ENCODE peak calls at places on chromosome 12, in eight cellular contexts. K is Peyer's patch; N is GM23338; W is CD8-positive, alpha-beta T cell; Y is psoas muscle; P is ovary; Z is left ventricle myocardium inferior; F is CD4-positive, alpha-beta T cell. X is an unnamed sample.

GRCh38 chr12:67539329-67539728 is 109.2 kb upstream of the DYRK2 start:
- DNase-seq in K (no peak), N (no peak), W (no peak), Y (no peak), P (no peak), Z (no peak), F (no peak), X (no peak)

GRCh38 chr12:50024804-50025186 is 499 bp downstream of the RACGAP1 start:
- DNase-seq in K (no peak), N (peak), W (no peak), Y (no peak), P (no peak), Z (no peak), F (no peak), X (no peak)

GRCh38 chr12:23083267-23083666 is 458.3 kb downstream of the ETNK1 start:
- DNase-seq in K (no peak), N (no peak), W (no peak), Y (no peak), P (no peak), Z (no peak), F (no peak), X (no peak)

GRCh38 chr12:76277480-76277879 is 70.7 kb downstream of the BBS10 start:
- DNase-seq in K (no peak), N (no peak), W (no peak), Y (no peak), P (no peak), Z (no peak), F (no peak), X (no peak)

GRCh38 chr12:55072093-55072492 is 52.3 kb downstream of the NEUROD4 start:
- DNase-seq in K (peak), N (peak), W (peak), Y (peak), P (no peak), Z (peak), F (peak), X (peak)

GRCh38 chr12:121159467-121160307 is 27.0 kb downstream of the P2RX7 start:
- DNase-seq in K (no peak), N (no peak), W (no peak), Y (no peak), P (no peak), Z (no peak), F (no peak), X (no peak)

GRCh38 chr12:13941258-13942249 is 39.8 kb downstream of the GRIN2B start:
- DNase-seq in K (peak), N (peak), W (no peak), Y (no peak), P (no peak), Z (no peak), F (no peak), X (peak)

GRCh38 chr12:52139579-52140062 is 52.2 kb downstream of the KRT80 start:
- DNase-seq in K (peak), N (peak), W (no peak), Y (no peak), P (no peak), Z (no peak), F (peak), X (peak)

GRCh38 chr12:28424965-28425364 is 234.7 kb downstream of the CCDC91 start:
- DNase-seq in K (no peak), N (no peak), W (no peak), Y (no peak), P (peak), Z (peak), F (no peak), X (no peak)

GRCh38 chr12:1054103-1054838 is 63.2 kb downstream of the ERC1 start:
- DNase-seq in K (no peak), N (peak), W (no peak), Y (no peak), P (no peak), Z (no peak), F (no peak), X (no peak)

GRCh38 chr12:106790020-106790419 is 15.5 kb downstream of the RIC8B start:
- DNase-seq in K (no peak), N (no peak), W (no peak), Y (no peak), P (no peak), Z (no peak), F (no peak), X (no peak)

GRCh38 chr12:93325855-93326254 is 51.9 kb upstream of the NUDT4 start:
- DNase-seq in K (no peak), N (no peak), W (no peak), Y (no peak), P (no peak), Z (no peak), F (no peak), X (no peak)

GRCh38 chr12:51932218-51933076 is 19.1 kb upstream of the ACVR1B start:
- DNase-seq in K (peak), N (no peak), W (no peak), Y (no peak), P (no peak), Z (no peak), F (no peak), X (no peak)

GRCh38 chr12:22458301-22458917 is 85.9 kb downstream of the C2CD5 start:
- DNase-seq in K (no peak), N (no peak), W (no peak), Y (no peak), P (no peak), Z (no peak), F (no peak), X (no peak)

GRCh38 chr12:111685322-111685810 is 390 bp downstream of the BRAP start:
- DNase-seq in K (peak), N (no peak), W (peak), Y (no peak), P (no peak), Z (no peak), F (no peak), X (peak)

GRCh38 chr12:34625116-34625515 is 602.8 kb downstream of the ALG10 start:
- DNase-seq in K (no peak), N (peak), W (no peak), Y (no peak), P (no peak), Z (no peak), F (no peak), X (no peak)

GRCh38 chr12:70831538-70831937 is 89.0 kb downstream of the PTPRR start:
- DNase-seq in K (peak), N (no peak), W (no peak), Y (no peak), P (no peak), Z (no peak), F (no peak), X (no peak)

GRCh38 chr12:44774815-44775411 is 101.2 kb downstream of the NELL2 start:
- DNase-seq in K (peak), N (peak), W (peak), Y (no peak), P (no peak), Z (no peak), F (peak), X (peak)

GRCh38 chr12:49200882-49201594 is 12.2 kb upstream of the TUBA1A start:
- DNase-seq in K (no peak), N (peak), W (no peak), Y (no peak), P (no peak), Z (no peak), F (no peak), X (no peak)

GRCh38 chr12:56229819-56230448 is at the start of gene SLC39A5:
- DNase-seq in K (no peak), N (no peak), W (no peak), Y (no peak), P (no peak), Z (no peak), F (no peak), X (peak)

GRCh38 chr12:56230449-56231183 is 765 bp downstream of the SLC39A5 start:
- DNase-seq in K (peak), N (peak), W (no peak), Y (no peak), P (no peak), Z (no peak), F (no peak), X (peak)

GRCh38 chr12:56229082-56229481 is 769 bp upstream of the SLC39A5 start:
- DNase-seq in K (no peak), N (no peak), W (no peak), Y (no peak), P (no peak), Z (no peak), F (no peak), X (no peak)

GRCh38 chr12:56234746-56235436 is 5.0 kb downstream of the SLC39A5 start:
- DNase-seq in K (no peak), N (no peak), W (no peak), Y (no peak), P (no peak), Z (no peak), F (no peak), X (no peak)

GRCh38 chr12:56231184-56231582 is 1.3 kb downstream of the SLC39A5 start:
- DNase-seq in K (no peak), N (no peak), W (no peak), Y (no peak), P (no peak), Z (no peak), F (no peak), X (no peak)
- H3K27ac ChIP-seq in K (peak), N (no peak), W (no peak), Y (no peak), P (no peak), Z (no peak), F (no peak), X (peak)

DNA sequence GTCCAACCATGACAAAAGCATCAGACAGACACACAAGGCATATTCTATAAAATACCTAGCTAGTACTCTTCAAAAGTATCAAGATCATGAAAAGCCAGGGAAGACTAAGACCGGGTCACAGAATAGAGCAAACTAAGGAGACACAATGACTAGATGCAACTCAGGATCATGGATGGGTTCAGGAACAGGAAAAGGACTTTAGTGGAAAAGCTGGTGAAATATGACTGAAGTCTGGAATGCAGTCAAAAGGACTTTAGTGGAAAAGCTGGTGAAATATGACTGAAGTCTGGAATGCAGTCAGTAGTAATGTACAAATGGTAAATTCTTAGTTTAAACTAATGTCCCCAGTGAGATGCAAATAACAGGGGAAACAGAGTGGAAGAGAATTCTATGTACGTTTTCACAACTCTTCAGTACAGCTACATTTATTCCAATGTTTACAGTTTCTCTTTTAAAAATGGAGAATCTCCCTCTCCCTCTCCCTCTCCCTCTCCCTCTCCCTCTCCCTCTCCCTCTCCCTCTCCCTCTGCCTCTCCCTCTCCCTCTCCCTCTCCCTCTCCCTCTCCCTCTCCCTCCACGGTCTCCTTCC is 49.1 kb downstream of the ITPR2 start:
- DNase-seq in K (no peak), N (no peak), W (no peak), Y (no peak), P (no peak), Z (no peak), F (no peak), X (no peak)
- H3K27ac ChIP-seq in K (peak), N (no peak), W (no peak), Y (no peak), P (no peak), Z (no peak), F (no peak), X (no peak)

GRCh38 chr12:25404955-25405354 is 148.1 kb downstream of the LMNTD1 start:
- DNase-seq in K (no peak), N (peak), W (no peak), Y (no peak), P (no peak), Z (no peak), F (no peak), X (no peak)
- H3K27ac ChIP-seq in K (no peak), N (no peak), W (no peak), Y (no peak), P (no peak), Z (no peak), F (no peak), X (no peak)

DNA sequence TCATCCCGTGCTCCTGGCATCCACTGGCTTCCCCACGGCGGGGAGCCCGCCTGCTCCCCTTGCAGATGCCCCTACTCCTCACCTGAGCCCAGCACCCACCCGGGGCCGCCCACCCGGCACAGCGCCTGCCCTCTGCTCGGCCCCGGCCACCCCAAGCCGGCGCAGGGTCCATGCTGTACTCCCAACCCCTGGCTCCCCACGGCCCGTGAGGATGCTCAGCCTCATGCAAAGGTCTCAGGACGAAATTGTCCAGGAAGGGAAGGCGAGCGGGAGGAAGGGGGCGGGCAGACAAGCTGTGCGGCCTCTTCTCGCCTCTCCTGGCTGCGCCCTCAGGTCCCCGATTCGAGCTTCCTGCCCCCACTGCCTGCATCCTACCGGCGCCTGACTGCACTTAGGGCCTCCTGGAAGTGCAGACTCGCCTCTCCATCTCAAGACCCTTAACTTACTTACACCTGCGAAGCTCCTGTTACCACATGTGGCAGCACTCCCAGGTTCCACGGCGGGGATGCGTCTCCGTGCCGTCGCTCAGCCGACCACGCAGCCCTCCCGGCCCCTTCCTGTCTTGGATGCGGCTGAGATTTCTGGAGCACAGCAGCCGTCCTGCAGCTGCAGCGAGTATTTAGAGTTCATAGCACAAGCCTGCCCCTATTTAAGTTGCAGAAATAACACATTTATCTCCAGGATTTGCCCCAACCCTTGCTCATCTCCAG is 18.0 kb downstream of the LRCOL1 start:
- DNase-seq in K (no peak), N (no peak), W (no peak), Y (peak), P (no peak), Z (no peak), F (no peak), X (no peak)
- H3K27ac ChIP-seq in K (no peak), N (no peak), W (no peak), Y (no peak), P (no peak), Z (no peak), F (no peak), X (no peak)

GRCh38 chr12:91777268-91777997 is 368.2 kb downstream of the BTG1 start:
- DNase-seq in K (peak), N (no peak), W (no peak), Y (no peak), P (no peak), Z (no peak), F (no peak), X (no peak)

GRCh38 chr12:91778091-91778819 is 367.4 kb downstream of the BTG1 start:
- DNase-seq in K (no peak), N (no peak), W (no peak), Y (no peak), P (no peak), Z (no peak), F (no peak), X (no peak)

GRCh38 chr12:91781114-91781513 is 364.5 kb downstream of the BTG1 start:
- DNase-seq in K (no peak), N (no peak), W (no peak), Y (no peak), P (no peak), Z (no peak), F (no peak), X (no peak)

GRCh38 chr12:91774471-91774921 is 371.1 kb downstream of the BTG1 start:
- DNase-seq in K (no peak), N (no peak), W (no peak), Y (no peak), P (no peak), Z (no peak), F (no peak), X (no peak)

GRCh38 chr12:91778938-91779400 is 366.7 kb downstream of the BTG1 start:
- DNase-seq in K (peak), N (no peak), W (no peak), Y (no peak), P (no peak), Z (no peak), F (peak), X (peak)
- H3K27ac ChIP-seq in K (peak), N (no peak), W (peak), Y (no peak), P (peak), Z (no peak), F (peak), X (peak)

GRCh38 chr12:116459011-116459410 is 100.2 kb upstream of the MAP1LC3B2 start:
- DNase-seq in K (no peak), N (no peak), W (no peak), Y (no peak), P (no peak), Z (no peak), F (no peak), X (no peak)
- H3K27ac ChIP-seq in K (no peak), N (no peak), W (no peak), Y (no peak), P (no peak), Z (no peak), F (no peak), X (no peak)

GRCh38 chr12:123064885-123065619 is 84.6 kb downstream of the ARL6IP4 start:
- DNase-seq in K (no peak), N (no peak), W (no peak), Y (peak), P (peak), Z (no peak), F (no peak), X (no peak)
- H3K27ac ChIP-seq in K (peak), N (no peak), W (no peak), Y (peak), P (peak), Z (peak), F (no peak), X (peak)

DNA sequence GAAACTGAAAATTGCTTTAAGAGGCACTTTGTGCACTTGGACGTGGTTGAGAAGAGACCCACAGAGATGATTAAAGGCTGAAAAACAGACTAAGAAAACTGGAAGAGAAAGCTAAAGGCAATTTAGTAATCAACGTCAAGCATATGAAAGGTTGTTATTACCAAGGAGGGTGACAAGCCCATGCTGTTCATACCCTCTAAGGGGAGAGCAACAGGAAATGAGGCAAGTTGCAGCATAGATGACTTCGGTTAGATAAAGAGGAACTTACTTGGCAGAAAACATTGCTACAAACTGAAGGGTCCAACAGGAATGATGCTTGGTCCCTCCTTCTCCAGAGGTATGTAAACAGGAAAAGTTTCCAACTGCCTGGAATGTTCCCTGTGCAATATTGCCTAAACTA is 107.8 kb downstream of the DUSP6 start:
- DNase-seq in K (no peak), N (no peak), W (no peak), Y (no peak), P (no peak), Z (no peak), F (no peak), X (no peak)
- H3K27ac ChIP-seq in K (no peak), N (no peak), W (no peak), Y (no peak), P (no peak), Z (no peak), F (no peak), X (no peak)

DNA sequence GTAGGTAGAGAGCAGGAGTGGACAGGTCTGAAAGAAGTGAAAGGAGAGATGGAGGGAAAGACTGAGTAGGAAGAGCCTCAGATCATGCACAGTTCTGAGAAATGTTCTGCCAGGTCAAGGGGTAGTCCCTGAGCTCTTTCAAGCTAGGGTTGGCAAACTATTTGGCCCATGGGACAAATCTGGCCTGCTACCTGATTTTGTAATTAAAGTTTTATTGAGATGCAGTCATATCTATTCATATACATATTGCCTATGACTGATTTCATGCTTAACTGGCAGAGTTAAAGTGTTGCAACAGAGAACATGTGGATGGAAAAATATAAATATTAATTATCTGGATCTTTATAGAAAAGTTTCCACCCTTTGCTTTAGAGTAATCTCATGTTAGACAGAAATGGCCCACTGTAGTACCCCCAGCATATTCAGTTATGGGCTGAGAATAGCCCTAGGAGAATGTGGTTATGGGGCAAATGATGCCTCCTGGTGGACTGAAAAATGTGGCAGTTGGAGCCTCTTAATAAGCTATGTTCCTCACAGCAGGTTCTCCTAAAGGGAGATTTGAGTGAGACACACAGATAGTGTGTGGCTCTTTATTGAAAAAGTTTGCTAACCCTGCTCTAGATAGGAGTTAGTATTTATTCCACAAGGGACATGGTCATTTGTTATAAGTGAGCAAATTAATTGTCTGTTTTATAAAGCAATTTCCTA is 476.9 kb downstream of the LRIG3 start:
- DNase-seq in K (no peak), N (peak), W (no peak), Y (no peak), P (no peak), Z (no peak), F (no peak), X (peak)
- H3K27ac ChIP-seq in K (peak), N (no peak), W (no peak), Y (peak), P (no peak), Z (no peak), F (no peak), X (no peak)

X was measured in transverse colon.